ENCODE peak calls at places on chromosomes 4 and X, in eight cellular contexts. Z is effector memory CD4-positive, alpha-beta T cell; F is endodermal cell; M is neural progenitor cell; A is tibial artery; R is CD8-positive, alpha-beta T cell; W is BE2C; G is Panc1. K is an unnamed sample.

GRCh38 chr4:37023504-37023903 is 221.0 kb upstream of the NWD2 start:
- DNase-seq in R (no peak), W (no peak), F (no peak), G (no peak), M (no peak), Z (no peak), A (no peak), K (no peak)

GRCh38 chr4:9925750-9926439 is 95.4 kb downstream of the SLC2A9 start:
- DNase-seq in Z (no peak), G (no peak), M (no peak), W (no peak), A (no peak), F (no peak), R (no peak), K (no peak)

GRCh38 chr4:176800891-176801534 is 8.3 kb upstream of the VEGFC start:
- DNase-seq in M (no peak), W (no peak), G (no peak), F (no peak), A (no peak), R (no peak), Z (no peak), K (no peak)

GRCh38 chr4:109820563-109820962 is 5.0 kb downstream of the GAR1 start:
- DNase-seq in G (no peak), A (no peak), M (no peak), R (no peak), W (no peak), F (no peak), Z (no peak), K (no peak)

GRCh38 chr4:128600996-128601857 is 208.3 kb upstream of the JADE1 start:
- DNase-seq in G (peak; percentile 75), W (peak; percentile 89), R (no peak), A (peak; percentile 80), M (no peak), Z (no peak), F (peak; percentile 78), K (peak; percentile 43)

GRCh38 chr4:2789801-2790582 is 2.9 kb upstream of the SH3BP2 start:
- DNase-seq in A (peak; percentile 51), F (peak; percentile 50), M (no peak), Z (no peak), W (no peak), R (no peak), G (no peak), K (no peak)

GRCh38 chr4:129254526-129254925 is 158.6 kb downstream of the C4orf33 start:
- DNase-seq in Z (no peak), A (no peak), R (no peak), G (no peak), M (no peak), F (no peak), W (no peak), K (no peak)

GRCh38 chrX:21740329-21741274 is 17.3 kb downstream of the SMPX start:
- DNase-seq in F (peak; percentile 57), R (no peak), W (peak; percentile 22), A (peak; percentile 71), Z (no peak), M (peak; percentile 2), G (no peak), K (no peak)

GRCh38 chrX:2696698-2697215 is 5.7 kb downstream of the CD99 start:
- DNase-seq in G (no peak), F (no peak), W (no peak), A (no peak), M (no peak), R (no peak), Z (no peak), K (no peak)
- H3K4me1 ChIP-seq in G (no peaks in the 10 kb centered on the region), F (peaks cover 3% of the 10 kb centered on the region), W (no peaks in the 10 kb centered on the region), A (peaks cover 86% of the 10 kb centered on the region), M (peaks cover 6% of the 10 kb centered on the region), R (peaks cover 84% of the 10 kb centered on the region), Z (peaks cover 69% of the 10 kb centered on the region), K (peaks cover 37% of the 10 kb centered on the region)

GRCh38 chr4:83113429-83113786 is 1.1 kb downstream of the PLAC8 start:
- DNase-seq in F (no peak), G (no peak), Z (no peak), M (no peak), W (no peak), A (no peak), R (no peak), K (no peak)

GRCh38 chr4:83112678-83113428 is 1.7 kb downstream of the PLAC8 start:
- DNase-seq in M (no peak), A (no peak), Z (no peak), F (no peak), G (peak; percentile 63), R (no peak), W (no peak), K (no peak)

GRCh38 chr4:83110970-83111369 is 3.6 kb downstream of the PLAC8 start:
- DNase-seq in A (no peak), W (no peak), R (no peak), G (no peak), M (no peak), Z (no peak), F (no peak), K (no peak)

GRCh38 chr4:83110222-83110945 is 4.1 kb downstream of the PLAC8 start:
- DNase-seq in W (peak; percentile 92), R (peak; percentile 80), Z (peak; percentile 77), M (peak; percentile 87), G (peak; percentile 79), A (peak; percentile 85), F (peak; percentile 98), K (peak; percentile 23)

DNA sequence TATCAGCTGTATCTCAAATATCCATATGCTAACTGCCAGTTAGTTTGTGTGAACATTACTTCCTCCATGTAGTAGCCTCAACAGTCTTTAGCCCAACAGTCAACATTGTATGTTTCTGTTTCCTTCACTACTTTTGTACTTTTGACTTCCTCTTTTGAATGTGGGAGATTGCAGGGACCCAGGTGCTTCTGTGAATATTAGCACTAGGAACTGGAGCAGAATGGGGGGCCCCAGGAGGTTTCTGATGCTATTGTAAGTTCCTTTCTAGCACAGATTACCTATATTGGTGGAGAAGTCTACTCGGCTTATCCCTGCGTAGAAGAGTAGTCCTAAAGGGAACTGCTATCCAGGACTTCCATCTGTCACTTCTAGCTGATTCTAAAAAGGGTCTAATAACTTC is 2.3 kb downstream of the PLAC8 start:
- DNase-seq in Z (no peak), R (no peak), G (no peak), F (no peak), A (no peak), M (no peak), W (no peak), K (no peak)
- H3K4me1 ChIP-seq in Z (peaks cover 36% of the 10 kb centered on the region), R (peaks cover 35% of the 10 kb centered on the region), G (peaks cover 48% of the 10 kb centered on the region), F (no peaks in the 10 kb centered on the region), A (peaks cover 14% of the 10 kb centered on the region), M (no peaks in the 10 kb centered on the region), W (peaks cover 3% of the 10 kb centered on the region), K (no peaks in the 10 kb centered on the region)

GRCh38 chr4:6272863-6273660 is 3.4 kb downstream of the WFS1 start:
- DNase-seq in R (no peak), M (no peak), A (no peak), G (peak; percentile 39), W (peak; percentile 84), F (no peak), Z (no peak), K (no peak)
- H3K4me1 ChIP-seq in R (peaks cover 14% of the 10 kb centered on the region), M (peaks cover 6% of the 10 kb centered on the region), A (peaks cover 80% of the 10 kb centered on the region), G (peaks cover 45% of the 10 kb centered on the region), W (peaks cover 43% of the 10 kb centered on the region), F (peaks cover 2% of the 10 kb centered on the region), Z (peaks cover 4% of the 10 kb centered on the region), K (peaks cover 84% of the 10 kb centered on the region)

GRCh38 chr4:169256856-169257756 is 13.7 kb downstream of the SH3RF1 start:
- DNase-seq in R (no peak), W (no peak), Z (no peak), A (no peak), F (no peak), G (no peak), M (no peak), K (no peak)
- H3K4me1 ChIP-seq in R (no peaks in the 10 kb centered on the region), W (peaks cover 53% of the 10 kb centered on the region), Z (no peaks in the 10 kb centered on the region), A (peaks cover 97% of the 10 kb centered on the region), F (peaks cover 26% of the 10 kb centered on the region), G (peaks cover 38% of the 10 kb centered on the region), M (peaks cover 51% of the 10 kb centered on the region), K (peaks cover 88% of the 10 kb centered on the region)

DNA sequence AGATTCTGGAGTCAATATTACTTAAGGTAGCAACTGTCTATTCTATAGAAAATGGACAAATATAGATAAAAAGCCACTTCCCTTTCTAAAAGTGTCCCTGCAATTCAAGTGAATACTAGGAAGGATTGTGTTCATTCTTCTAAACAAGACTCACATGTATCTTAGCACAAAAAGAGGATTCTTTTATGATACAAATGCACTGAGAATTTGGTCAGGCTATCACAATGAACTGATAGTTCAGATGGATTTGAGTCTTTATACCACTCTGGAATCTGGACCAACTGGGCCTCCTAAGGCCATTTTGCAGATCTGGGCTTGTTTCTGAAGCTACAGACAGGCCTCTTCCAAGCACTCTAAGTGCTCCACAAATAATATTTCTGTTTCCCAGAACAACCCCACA is 7.1 kb downstream of the PKD2 start:
- DNase-seq in M (no peak), A (no peak), F (no peak), Z (no peak), G (no peak), W (no peak), R (no peak), K (no peak)
- H3K4me1 ChIP-seq in M (peaks cover 25% of the 10 kb centered on the region), A (peaks cover 97% of the 10 kb centered on the region), F (peaks cover 3% of the 10 kb centered on the region), Z (no peaks in the 10 kb centered on the region), G (peaks cover 9% of the 10 kb centered on the region), W (no peaks in the 10 kb centered on the region), R (peaks cover 3% of the 10 kb centered on the region), K (peaks cover 42% of the 10 kb centered on the region)

GRCh38 chr4:25862411-25863346 is at the start of gene SEL1L3:
- DNase-seq in Z (peak; percentile 42), W (no peak), G (no peak), F (peak; percentile 86), A (no peak), R (no peak), M (peak; percentile 75), K (no peak)
- H3K4me1 ChIP-seq in Z (peaks cover 28% of the 10 kb centered on the region), W (no peaks in the 10 kb centered on the region), G (no peaks in the 10 kb centered on the region), F (no peaks in the 10 kb centered on the region), A (peaks cover 11% of the 10 kb centered on the region), R (peaks cover 40% of the 10 kb centered on the region), M (peaks cover 31% of the 10 kb centered on the region), K (peaks cover 14% of the 10 kb centered on the region)

GRCh38 chr4:46550471-46550870 is 160.5 kb upstream of the GABRA2 start:
- DNase-seq in A (no peak), R (no peak), W (no peak), Z (no peak), M (no peak), G (no peak), F (no peak), K (no peak)
- H3K4me1 ChIP-seq in A (no peaks in the 10 kb centered on the region), R (no peaks in the 10 kb centered on the region), W (no peaks in the 10 kb centered on the region), Z (no peaks in the 10 kb centered on the region), M (no peaks in the 10 kb centered on the region), G (no peaks in the 10 kb centered on the region), F (no peaks in the 10 kb centered on the region), K (no peaks in the 10 kb centered on the region)

K was measured in thoracic aorta.